ENCODE peak calls at places on chromosome 15, in eight cellular contexts. E, Z, L, B, M, G, O and Q are unnamed samples.

GRCh38 chr15:44811347-44811746 is 75.0 kb downstream of the TRIM69 start:
- DNase-seq in M (no peak), O (peak), E (no peak), B (no peak), L (peak), G (no peak), Z (no peak), Q (no peak)

GRCh38 chr15:85007741-85008140 is 26.1 kb downstream of the PDE8A start:
- DNase-seq in Z (no peak), L (no peak), O (no peak), B (no peak), G (no peak), M (no peak), E (no peak), Q (no peak)

GRCh38 chr15:59352683-59353082 is 20.0 kb downstream of the MYO1E start:
- DNase-seq in Z (no peak), L (no peak), B (no peak), E (no peak), M (no peak), G (no peak), O (no peak), Q (no peak)

GRCh38 chr15:95923797-95924196 is 406.7 kb upstream of the NR2F2 start:
- DNase-seq in E (no peak), G (no peak), L (no peak), O (no peak), B (no peak), Z (no peak), M (no peak), Q (no peak)

GRCh38 chr15:57327985-57328471 is 48.3 kb upstream of the CGNL1 start:
- DNase-seq in E (peak), L (no peak), M (no peak), G (no peak), Z (no peak), B (no peak), O (no peak), Q (no peak)

GRCh38 chr15:60720493-60721231 is 241.7 kb upstream of the ICE2 start:
- DNase-seq in L (no peak), E (no peak), B (no peak), Z (no peak), O (no peak), G (peak), M (no peak), Q (no peak)

GRCh38 chr15:100725121-100726069 is 123.0 kb downstream of the ASB7 start:
- DNase-seq in L (no peak), Z (no peak), B (no peak), O (peak), G (no peak), M (no peak), E (no peak), Q (no peak)

GRCh38 chr15:67914537-67915373 is 74.9 kb upstream of the RNU6-1 start:
- DNase-seq in Z (peak), L (peak), B (peak), O (no peak), M (peak), G (no peak), E (no peak), Q (no peak)

GRCh38 chr15:44718180-44718926 is 7.0 kb downstream of the B2M start:
- DNase-seq in E (no peak), L (no peak), G (no peak), Z (no peak), M (no peak), O (no peak), B (no peak), Q (no peak)

GRCh38 chr15:33084661-33085060 is 109.9 kb downstream of the FMN1 start:
- DNase-seq in B (no peak), O (no peak), G (no peak), E (no peak), Z (no peak), L (no peak), M (no peak), Q (no peak)

GRCh38 chr15:33089878-33090757 is 104.4 kb downstream of the FMN1 start:
- DNase-seq in Z (no peak), E (no peak), L (peak), B (no peak), M (no peak), O (peak), G (no peak), Q (no peak)

GRCh38 chr15:33089165-33089877 is 105.2 kb downstream of the FMN1 start:
- DNase-seq in O (no peak), E (no peak), Z (no peak), G (no peak), B (no peak), L (no peak), M (no peak), Q (no peak)

GRCh38 chr15:33083232-33084006 is 111.1 kb downstream of the FMN1 start:
- DNase-seq in O (no peak), G (no peak), Z (no peak), L (no peak), E (no peak), M (no peak), B (no peak), Q (no peak)

GRCh38 chr15:33086500-33087141 is 107.9 kb downstream of the FMN1 start:
- DNase-seq in M (no peak), B (no peak), G (no peak), Z (no peak), L (no peak), O (peak), E (no peak), Q (no peak)
- TF ChIP-seq CTCF in M (no peak), B (peak), G (peak), Z (no peak), L (peak), O (peak), E (peak), Q (no peak)

DNA sequence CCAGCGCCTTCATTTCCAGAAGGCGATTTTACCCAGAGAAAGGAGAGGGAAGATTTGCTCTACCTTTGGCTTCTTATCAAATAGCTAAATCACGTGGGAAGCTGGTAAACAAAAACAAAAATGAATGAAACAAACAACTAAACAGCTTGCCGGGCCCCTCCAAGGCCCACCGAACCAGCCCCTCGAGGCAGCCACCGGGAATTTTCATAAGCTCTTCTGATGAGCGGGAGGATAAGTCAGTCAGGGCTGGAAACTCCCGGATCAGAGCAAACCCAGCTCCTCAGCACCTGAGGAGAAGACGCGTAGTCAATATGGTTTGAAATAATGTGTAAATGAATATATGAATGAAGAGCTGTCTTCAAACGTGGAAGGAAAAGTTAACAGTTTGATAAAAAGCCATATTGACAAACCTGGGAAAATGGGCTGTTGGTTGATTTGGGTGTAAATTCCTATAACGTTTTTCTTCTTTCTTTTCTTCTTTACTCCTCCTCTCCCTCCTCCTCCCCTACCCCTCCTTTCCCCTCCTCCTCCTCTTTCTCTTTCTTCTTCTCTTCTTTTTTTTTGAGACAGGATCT is 10.7 kb downstream of the RPLP1 start:
- DNase-seq in G (no peak), B (no peak), L (no peak), M (no peak), Z (no peak), O (no peak), E (no peak), Q (no peak)
- TF ChIP-seq CTCF in G (no peak), B (no peak), L (no peak), M (no peak), Z (no peak), O (no peak), E (no peak), Q (no peak)

GRCh38 chr15:49620174-49620573 is 444 bp downstream of the FAM227B start:
- DNase-seq in O (peak), M (no peak), B (no peak), E (no peak), Z (no peak), G (no peak), L (peak), Q (no peak)
- TF ChIP-seq CTCF in O (no peak), M (no peak), B (no peak), E (no peak), Z (no peak), G (no peak), L (no peak), Q (no peak)

DNA sequence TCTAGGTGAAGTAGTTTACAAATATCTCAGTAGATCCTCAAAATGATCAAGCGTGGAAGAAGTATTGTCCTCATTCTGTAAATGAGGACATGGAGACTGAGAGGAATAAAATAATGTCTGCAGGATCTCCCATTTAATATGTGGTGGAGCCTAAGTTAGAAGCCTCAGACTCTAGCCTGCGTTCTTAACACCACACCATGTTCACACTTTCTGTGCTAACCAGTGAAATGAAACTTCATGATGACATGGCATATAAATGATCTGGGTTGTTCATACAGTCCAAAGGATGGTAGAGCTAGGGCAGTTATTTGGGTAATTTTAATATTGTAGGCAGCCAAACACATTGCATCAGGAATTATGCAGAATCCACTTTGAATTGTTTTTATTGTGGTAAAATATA is 25.1 kb upstream of the APH1B start:
- DNase-seq in M (no peak), O (no peak), E (no peak), G (no peak), L (no peak), Z (no peak), B (no peak), Q (no peak)
- TF ChIP-seq CTCF in M (no peak), O (no peak), E (no peak), G (no peak), L (no peak), Z (no peak), B (no peak), Q (no peak)

GRCh38 chr15:50686468-50687301 is at the start of gene TRPM7:
- DNase-seq in L (peak), E (no peak), Z (peak), M (peak), G (peak), O (peak), B (peak), Q (peak)
- TF ChIP-seq CTCF in L (no peak), E (peak), Z (no peak), M (no peak), G (no peak), O (no peak), B (no peak), Q (no peak)

DNA sequence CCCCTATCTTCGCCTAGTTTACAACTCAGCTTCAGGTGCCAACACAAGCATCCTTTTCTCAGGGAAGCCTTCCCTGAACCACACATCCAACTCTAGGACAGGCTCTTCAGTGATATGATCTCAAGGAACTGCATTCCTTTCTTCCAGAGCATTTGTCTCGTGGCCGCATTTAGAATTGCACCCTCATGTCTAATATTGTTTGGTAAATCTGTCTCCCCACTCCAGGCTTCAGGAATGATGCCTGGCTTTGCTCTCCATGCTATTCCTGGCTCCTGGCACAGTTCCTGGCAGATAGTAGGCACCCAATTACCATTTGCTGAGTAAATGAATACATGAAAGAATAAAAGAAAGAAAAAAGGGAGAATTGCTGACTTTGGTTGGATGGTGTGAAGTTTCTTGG is 2.4 kb downstream of the CYP19A1 start:
- DNase-seq in B (no peak), Z (no peak), L (no peak), M (no peak), G (no peak), E (no peak), O (no peak), Q (no peak)
- TF ChIP-seq CTCF in B (no peak), Z (no peak), L (no peak), M (peak), G (no peak), E (no peak), O (no peak), Q (no peak)

GRCh38 chr15:74179983-74180688 is 6.6 kb downstream of the ISLR start:
- DNase-seq in G (no peak), Z (no peak), B (no peak), E (no peak), L (no peak), M (no peak), O (peak), Q (no peak)
- TF ChIP-seq CTCF in G (no peak), Z (no peak), B (no peak), E (no peak), L (no peak), M (no peak), O (no peak), Q (no peak)